ENCODE peak calls at places on chromosomes 11 and 22, in five cellular contexts. S is WTC11, L is suprapubic skin, O is cardiac muscle cell, B is lower leg skin. T is an unnamed sample.

GRCh38 chr11:44326615-44327475 is 16.9 kb upstream of the ALX4 start:
- DNase-seq in S (no peak), L (no peak), O (peak; percentile 26), B (no peak), T (no peak)

GRCh38 chr11:86888164-86888977 is 66.8 kb downstream of the FZD4 start:
- DNase-seq in S (no peak), L (no peak), O (peak; percentile 44), B (no peak), T (no peak)

GRCh38 chr22:34414467-34415440 is 494.5 kb upstream of the LARGE1 start:
- DNase-seq in S (peak; percentile 80), L (no peak), O (peak; percentile 1), B (no peak), T (peak; percentile 74)

GRCh38 chr11:63240098-63240497 is 3.3 kb downstream of the SLC22A25 start:
- DNase-seq in S (no peak), L (no peak), O (no peak), B (no peak), T (no peak)

GRCh38 chr11:64385953-64386704 is 27.2 kb downstream of the RPS6KA4 start:
- DNase-seq in S (no peak), L (no peak), O (no peak), B (no peak), T (no peak)

GRCh38 chr11:27216268-27217149 is 146.5 kb downstream of the CCDC34 start:
- DNase-seq in S (no peak), L (no peak), O (peak; percentile 85), B (no peak), T (no peak)

GRCh38 chr11:102026975-102027374 is 20.3 kb upstream of the CFAP300 start:
- DNase-seq in S (no peak), L (no peak), O (no peak), B (no peak), T (no peak)

GRCh38 chr11:73137262-73137941 is 4.7 kb downstream of the FCHSD2 start:
- DNase-seq in S (no peak), L (no peak), O (no peak), B (peak; percentile 31), T (no peak)

GRCh38 chr11:133228406-133229330 is 303.6 kb downstream of the OPCML start:
- DNase-seq in S (peak; percentile 82), L (no peak), O (no peak), B (no peak), T (no peak)

GRCh38 chr11:75867778-75868374 is 52.9 kb downstream of the UVRAG start:
- DNase-seq in S (no peak), L (no peak), O (peak; percentile 70), B (no peak), T (no peak)

GRCh38 chr11:134270250-134270714 is 5.9 kb upstream of the GLB1L3 start:
- DNase-seq in S (no peak), L (no peak), O (no peak), B (peak; percentile 40), T (no peak)

GRCh38 chr11:110092577-110093406 is at the start of gene ZC3H12C:
- DNase-seq in S (peak; percentile 79), L (peak; percentile 92), O (peak; percentile 93), B (peak; percentile 97), T (peak; percentile 86)

GRCh38 chr11:134819026-134819425 is 407.0 kb upstream of the B3GAT1 start:
- DNase-seq in S (peak; percentile 27), L (no peak), O (no peak), B (no peak), T (no peak)

GRCh38 chr22:42214625-42215415 is 55.6 kb downstream of the TCF20 start:
- DNase-seq in S (no peak), L (no peak), O (no peak), B (no peak), T (no peak)

GRCh38 chr11:69954756-69955155 is 123.4 kb upstream of the ANO1 start:
- DNase-seq in S (no peak), L (no peak), O (no peak), B (no peak), T (no peak)

GRCh38 chr11:111372538-111372937 is 6.5 kb downstream of the POU2AF1 start:
- DNase-seq in S (no peak), L (no peak), O (no peak), B (no peak), T (no peak)

GRCh38 chr22:42077486-42078125 is 1.9 kb upstream of the SMDT1 start:
- DNase-seq in S (no peak), L (peak; percentile 77), O (no peak), B (peak; percentile 86), T (no peak)

GRCh38 chr11:43835104-43835503 is 45.5 kb upstream of the ALKBH3 start:
- DNase-seq in S (no peak), L (no peak), O (no peak), B (no peak), T (no peak)

GRCh38 chr11:111582163-111582562 is 20.1 kb upstream of the SIK2 start:
- DNase-seq in S (no peak), L (no peak), O (no peak), B (no peak), T (no peak)

GRCh38 chr11:117328414-117329010 is 858 bp downstream of the CEP164 start:
- DNase-seq in S (no peak), L (no peak), O (peak; percentile 64), B (no peak), T (no peak)

GRCh38 chr22:47586038-47586437 is 823.6 kb downstream of the TBC1D22A start:
- DNase-seq in S (no peak), L (peak; percentile 11), O (no peak), B (no peak), T (no peak)

GRCh38 chr11:120375076-120375475 is 38.9 kb downstream of the ARHGEF12 start:
- DNase-seq in S (no peak), L (no peak), O (no peak), B (no peak), T (no peak)

GRCh38 chr22:23282089-23282501 is 101.8 kb downstream of the BCR start:
- DNase-seq in S (no peak), L (no peak), O (peak; percentile 65), B (peak; percentile 95), T (no peak)

GRCh38 chr11:64097468-64098317 is 62.0 kb downstream of the FLRT1 start:
- DNase-seq in S (no peak), L (no peak), O (no peak), B (no peak), T (no peak)

GRCh38 chr11:119518746-119519382 is 95.9 kb upstream of the THY1 start:
- DNase-seq in S (peak; percentile 77), L (no peak), O (peak; percentile 66), B (no peak), T (no peak)

GRCh38 chr11:23226331-23226909 is 366.1 kb upstream of the CCDC179 start:
- DNase-seq in S (no peak), L (no peak), O (peak; percentile 15), B (no peak), T (no peak)

GRCh38 chr22:23781533-23781932 is 5.2 kb upstream of the SMARCB1 start:
- DNase-seq in S (no peak), L (no peak), O (no peak), B (no peak), T (no peak)

GRCh38 chr22:46536559-46537220 is 730 bp downstream of the CELSR1 start:
- DNase-seq in S (peak; percentile 39), L (no peak), O (no peak), B (no peak), T (no peak)

GRCh38 chr11:64762277-64762915 is 2.6 kb upstream of the PYGM start:
- DNase-seq in S (peak; percentile 53), L (no peak), O (no peak), B (peak; percentile 84), T (no peak)

GRCh38 chr11:11209967-11210366 is 143.1 kb downstream of the CSNK2A3 start:
- DNase-seq in S (no peak), L (no peak), O (no peak), B (no peak), T (no peak)

GRCh38 chr11:11211186-11211585 is 141.9 kb downstream of the CSNK2A3 start:
- DNase-seq in S (no peak), L (no peak), O (no peak), B (no peak), T (no peak)

GRCh38 chr11:11208994-11209393 is 144.1 kb downstream of the CSNK2A3 start:
- DNase-seq in S (no peak), L (no peak), O (no peak), B (no peak), T (no peak)

GRCh38 chr11:11206457-11206856 is 146.6 kb downstream of the CSNK2A3 start:
- DNase-seq in S (no peak), L (no peak), O (no peak), B (no peak), T (no peak)

DNA sequence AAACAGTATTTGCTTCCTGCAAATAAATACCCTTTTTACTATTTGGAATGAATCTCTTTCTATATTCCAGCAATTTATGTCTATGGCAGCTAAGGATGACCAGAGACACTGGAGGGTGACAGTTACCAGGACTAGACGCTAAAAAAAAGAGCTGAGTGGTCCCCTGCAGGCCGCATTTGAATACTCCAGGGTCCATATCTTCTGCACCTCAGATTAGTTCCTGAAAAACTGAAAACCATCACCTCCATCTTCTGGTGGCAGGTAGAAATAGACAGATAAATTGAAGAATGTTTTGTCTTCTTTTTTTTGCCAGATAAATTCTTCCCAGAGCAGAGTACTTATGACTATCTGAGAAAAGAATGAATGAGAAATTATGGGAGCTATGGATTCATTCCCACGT is 145.6 kb downstream of the CSNK2A3 start:
- DNase-seq in S (no peak), L (no peak), O (no peak), B (no peak), T (no peak)
- TF ChIP-seq CTCF in S (no peak), L (no peak), O (no peak), B (no peak), T (no peak)

GRCh38 chr11:577611-577894 is 1.3 kb downstream of the PHRF1 start:
- DNase-seq in S (no peak), L (no peak), O (no peak), B (no peak), T (no peak)

GRCh38 chr11:575324-575995 is 810 bp upstream of the PHRF1 start:
- DNase-seq in S (peak; percentile 74), L (no peak), O (no peak), B (peak; percentile 94), T (peak; percentile 85)

GRCh38 chr11:576791-577610 is 731 bp downstream of the PHRF1 start:
- DNase-seq in S (no peak), L (no peak), O (no peak), B (peak; percentile 88), T (no peak)

GRCh38 chr11:574632-575323 is 1.5 kb upstream of the PHRF1 start:
- DNase-seq in S (no peak), L (no peak), O (no peak), B (no peak), T (no peak)

GRCh38 chr11:575996-576756 is at the start of gene PHRF1:
- DNase-seq in S (peak; percentile 95), L (peak; percentile 99), O (peak; percentile 97), B (peak; percentile 99), T (peak; percentile 96)
- TF ChIP-seq CTCF in S (no peak), L (no peak), O (no peak), B (no peak), T (no peak)

DNA sequence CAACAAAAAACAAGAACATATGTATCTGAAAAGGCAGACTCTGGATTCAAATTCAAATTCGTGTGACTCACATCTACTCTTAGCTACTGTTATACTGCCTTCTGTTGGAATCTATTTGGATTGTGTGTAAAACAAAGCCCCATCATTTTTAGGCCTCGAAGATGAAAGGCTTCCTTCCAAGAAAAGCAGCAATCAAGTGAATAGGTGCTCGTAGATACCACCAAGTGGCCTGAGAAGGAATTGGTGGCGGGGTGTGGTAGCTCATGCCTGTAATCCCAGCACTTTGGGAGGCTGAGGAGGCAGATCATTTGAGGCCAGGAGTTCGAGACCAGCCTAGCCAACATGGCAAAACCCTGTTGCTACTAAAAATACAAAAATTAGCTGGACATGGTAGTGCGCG is 4.2 kb downstream of the GRAMD1B start:
- DNase-seq in S (peak; percentile 48), L (peak; percentile 24), O (no peak), B (peak; percentile 48), T (no peak)
- TF ChIP-seq CTCF in S (no peak), L (no peak), O (peak; percentile 25), B (no peak), T (peak; percentile 50)

GRCh38 chr11:37984991-37985390 is 1387.0 kb upstream of the RAG2 start:
- DNase-seq in S (no peak), L (no peak), O (peak; percentile 58), B (no peak), T (no peak)
- TF ChIP-seq CTCF in S (no peak), L (no peak), O (no peak), B (no peak), T (no peak)

T was measured in type B pancreatic cell.